ENCODE peak calls at places on chromosome 9, in ten cellular contexts. M is cardiac fibroblast; R is mucosa of gallbladder; B is heart left ventricle; K is HepG2; U is activated T-cell treated with anti-CD3 and anti-CD28 coated beads, Interleukin-2, amount 50 U/mL, for 1 hour; G is HL-60; Y is NCI-H2081; H is HT1080; J is NCI-H1105 treated with DMSO at 0.1 percent for 48 hours. T is an unnamed sample.

GRCh38 chr9:137759649-137760321 is 117.8 kb upstream of the CACNA1B start:
- DNase-seq in M (no peak), R (no peak), B (no peak), K (no peak), U (no peak), G (no peak), Y (no peak), H (no peak), J (no peak), T (no peak)

GRCh38 chr9:21681641-21682040 is 120.8 kb upstream of the MTAP start:
- DNase-seq in M (peak), R (no peak), B (no peak), K (no peak), U (no peak), G (no peak), Y (no peak), H (peak), J (no peak), T (no peak)

GRCh38 chr9:135484460-135485277 is 5.1 kb downstream of the PPP1R26 start:
- DNase-seq in M (no peak), R (no peak), B (no peak), K (no peak), U (no peak), G (no peak), Y (no peak), H (no peak), J (no peak), T (no peak)

GRCh38 chr9:2420488-2421056 is 201.0 kb upstream of the VLDLR start:
- DNase-seq in M (no peak), R (no peak), B (no peak), K (no peak), U (no peak), G (no peak), Y (peak), H (no peak), J (no peak), T (no peak)

GRCh38 chr9:101065930-101066329 is 37.4 kb downstream of the PLPPR1 start:
- DNase-seq in M (no peak), R (no peak), B (no peak), K (no peak), U (no peak), G (no peak), Y (no peak), H (no peak), J (no peak), T (no peak)

GRCh38 chr9:28004900-28005299 is 431.6 kb upstream of the C9orf72 start:
- DNase-seq in M (no peak), R (no peak), B (no peak), K (no peak), U (no peak), G (no peak), Y (no peak), H (no peak), J (no peak), T (no peak)

GRCh38 chr9:22427226-22427880 is 19.3 kb upstream of the DMRTA1 start:
- DNase-seq in M (no peak), R (no peak), B (no peak), K (no peak), U (no peak), G (no peak), Y (no peak), H (no peak), J (no peak), T (no peak)

GRCh38 chr9:134687556-134687955 is 46.0 kb downstream of the COL5A1 start:
- DNase-seq in M (no peak), R (no peak), B (no peak), K (no peak), U (no peak), G (no peak), Y (no peak), H (no peak), J (no peak), T (no peak)

GRCh38 chr9:96554801-96555566 is 64.7 kb downstream of the CDC14B start:
- DNase-seq in M (peak), R (no peak), B (no peak), K (no peak), U (no peak), G (no peak), Y (no peak), H (peak), J (no peak), T (no peak)

GRCh38 chr9:115673599-115673998 is 480.0 kb upstream of the PAPPA start:
- DNase-seq in M (peak), R (no peak), B (no peak), K (no peak), U (no peak), G (no peak), Y (no peak), H (peak), J (no peak), T (no peak)